ENCODE peak calls at places on chromosomes 1 and 21, in six cellular contexts. One of them, this sample, is unnamed.

GRCh38 chr1:23376890-23377811 is 7.5 kb upstream of the ZNF436 start:
- DNase-seq in stomach: no peak
- DNase-seq in germinal center: no peak
- DNase-seq in glomerular endothelial cell: no peak
- DNase-seq in HT1080: peak; percentile 91
- DNase-seq in GM19239: no peak
- DNase-seq in this sample: peak; percentile 96

GRCh38 chr1:235821361-235821981 is 45.2 kb downstream of the LYST start:
- DNase-seq in stomach: no peak
- DNase-seq in germinal center: no peak
- DNase-seq in glomerular endothelial cell: no peak
- DNase-seq in HT1080: no peak
- DNase-seq in GM19239: no peak
- DNase-seq in this sample: peak; percentile 78

GRCh38 chr1:196007763-196008162 is 600.5 kb downstream of the KCNT2 start:
- DNase-seq in stomach: no peak
- DNase-seq in germinal center: no peak
- DNase-seq in glomerular endothelial cell: no peak
- DNase-seq in HT1080: no peak
- DNase-seq in GM19239: no peak
- DNase-seq in this sample: no peak

GRCh38 chr1:30778156-30778978 is 20.8 kb upstream of the LAPTM5 start:
- DNase-seq in stomach: peak; percentile 44
- DNase-seq in germinal center: no peak
- DNase-seq in glomerular endothelial cell: no peak
- DNase-seq in HT1080: peak; percentile 90
- DNase-seq in GM19239: no peak
- DNase-seq in this sample: peak; percentile 94

GRCh38 chr1:197464039-197464438 is 196.0 kb downstream of the CRB1 start:
- DNase-seq in stomach: no peak
- DNase-seq in germinal center: no peak
- DNase-seq in glomerular endothelial cell: no peak
- DNase-seq in HT1080: peak; percentile 9
- DNase-seq in GM19239: no peak
- DNase-seq in this sample: peak; percentile 34

GRCh38 chr1:205382561-205382960 is 25.8 kb upstream of the KLHDC8A start:
- DNase-seq in stomach: no peak
- DNase-seq in germinal center: no peak
- DNase-seq in glomerular endothelial cell: no peak
- DNase-seq in HT1080: no peak
- DNase-seq in GM19239: no peak
- DNase-seq in this sample: no peak

GRCh38 chr21:35026617-35027557 is 22.2 kb downstream of the RUNX1 start:
- DNase-seq in stomach: peak; percentile 74
- DNase-seq in germinal center: peak; percentile 66
- DNase-seq in glomerular endothelial cell: no peak
- DNase-seq in HT1080: no peak
- DNase-seq in GM19239: no peak
- DNase-seq in this sample: peak; percentile 74

GRCh38 chr1:36765785-36766300 is 268.5 kb downstream of the GRIK3 start:
- DNase-seq in stomach: no peak
- DNase-seq in germinal center: no peak
- DNase-seq in glomerular endothelial cell: no peak
- DNase-seq in HT1080: no peak
- DNase-seq in GM19239: no peak
- DNase-seq in this sample: no peak

GRCh38 chr1:155068599-155068998 is 5.1 kb downstream of the EFNA4 start:
- DNase-seq in stomach: no peak
- DNase-seq in germinal center: no peak
- DNase-seq in glomerular endothelial cell: no peak
- DNase-seq in HT1080: peak; percentile 31
- DNase-seq in GM19239: no peak
- DNase-seq in this sample: no peak

GRCh38 chr1:112727716-112728115 is 12.6 kb upstream of the PPM1J start:
- DNase-seq in stomach: no peak
- DNase-seq in germinal center: no peak
- DNase-seq in glomerular endothelial cell: no peak
- DNase-seq in HT1080: no peak
- DNase-seq in GM19239: no peak
- DNase-seq in this sample: peak; percentile 58

GRCh38 chr21:19490481-19490880 is 1086.9 kb upstream of the TMPRSS15 start:
- DNase-seq in stomach: peak; percentile 58
- DNase-seq in germinal center: no peak
- DNase-seq in glomerular endothelial cell: no peak
- DNase-seq in HT1080: no peak
- DNase-seq in GM19239: no peak
- DNase-seq in this sample: no peak

GRCh38 chr1:87151500-87152421 is 176.9 kb upstream of the LMO4 start:
- DNase-seq in stomach: peak; percentile 49
- DNase-seq in germinal center: peak; percentile 55
- DNase-seq in glomerular endothelial cell: peak; percentile 16
- DNase-seq in HT1080: peak; percentile 59
- DNase-seq in GM19239: peak; percentile 31
- DNase-seq in this sample: peak; percentile 71

GRCh38 chr1:22916469-22916817 is 56.2 kb downstream of the LACTBL1 start:
- DNase-seq in stomach: no peak
- DNase-seq in germinal center: no peak
- DNase-seq in glomerular endothelial cell: no peak
- DNase-seq in HT1080: no peak
- DNase-seq in GM19239: no peak
- DNase-seq in this sample: no peak

GRCh38 chr1:42165511-42166210 is 1.1 kb upstream of the GUCA2A start:
- DNase-seq in stomach: peak; percentile 89
- DNase-seq in germinal center: no peak
- DNase-seq in glomerular endothelial cell: no peak
- DNase-seq in HT1080: peak; percentile 76
- DNase-seq in GM19239: no peak
- DNase-seq in this sample: peak; percentile 91

GRCh38 chr1:241658081-241658793 is 6.2 kb downstream of the WDR64 start:
- DNase-seq in stomach: no peak
- DNase-seq in germinal center: no peak
- DNase-seq in glomerular endothelial cell: no peak
- DNase-seq in HT1080: peak; percentile 82
- DNase-seq in GM19239: no peak
- DNase-seq in this sample: peak; percentile 70

GRCh38 chr1:219771039-219771438 is 157.3 kb downstream of the SLC30A10 start:
- DNase-seq in stomach: no peak
- DNase-seq in germinal center: no peak
- DNase-seq in glomerular endothelial cell: no peak
- DNase-seq in HT1080: peak; percentile 100
- DNase-seq in GM19239: no peak
- DNase-seq in this sample: peak; percentile 99

GRCh38 chr1:194616835-194617234 is 1430.4 kb upstream of the B3GALT2 start:
- DNase-seq in stomach: no peak
- DNase-seq in germinal center: no peak
- DNase-seq in glomerular endothelial cell: no peak
- DNase-seq in HT1080: no peak
- DNase-seq in GM19239: no peak
- DNase-seq in this sample: no peak

GRCh38 chr1:61097326-61097725 is 15.0 kb downstream of the NFIA start:
- DNase-seq in stomach: no peak
- DNase-seq in germinal center: no peak
- DNase-seq in glomerular endothelial cell: no peak
- DNase-seq in HT1080: peak; percentile 57
- DNase-seq in GM19239: no peak
- DNase-seq in this sample: peak; percentile 31

GRCh38 chr1:58047265-58047858 is 499.2 kb downstream of the OMA1 start:
- DNase-seq in stomach: no peak
- DNase-seq in germinal center: peak; percentile 43
- DNase-seq in glomerular endothelial cell: no peak
- DNase-seq in HT1080: peak; percentile 10
- DNase-seq in GM19239: peak; percentile 24
- DNase-seq in this sample: peak; percentile 15

GRCh38 chr1:221741364-221741970 is 422 bp downstream of the DUSP10 start:
- DNase-seq in stomach: no peak
- DNase-seq in germinal center: peak; percentile 47
- DNase-seq in glomerular endothelial cell: no peak
- DNase-seq in HT1080: no peak
- DNase-seq in GM19239: no peak
- DNase-seq in this sample: peak; percentile 57

GRCh38 chr1:64308856-64309255 is 105.4 kb downstream of the UBE2U start:
- DNase-seq in stomach: no peak
- DNase-seq in germinal center: no peak
- DNase-seq in glomerular endothelial cell: no peak
- DNase-seq in HT1080: no peak
- DNase-seq in GM19239: no peak
- DNase-seq in this sample: no peak

This sample was measured in M059J.